ENCODE peak calls at places on chromosomes 2 and 18, in four cellular contexts. H is kidney epithelial cell, W is uterus, Z is psoas muscle. C is an unnamed sample.
A peak's percentile ranks its signal among the peaks of the same experiment; 100 is the strongest.

GRCh38 chr2:82797469-82797868 is 1661.6 kb downstream of the SUCLG1 start:
- DNase-seq in H (no peak), W (no peak), Z (no peak), C (no peak)

GRCh38 chr2:177547122-177547521 is 154.5 kb downstream of the AGPS start:
- DNase-seq in H (no peak), W (no peak), Z (no peak), C (no peak)

GRCh38 chr2:54549912-54550518 is 93.9 kb downstream of the SPTBN1 start:
- DNase-seq in H (no peak), W (no peak), Z (no peak), C (no peak)

GRCh38 chr2:199463000-199463692 is 5.4 kb upstream of the SATB2 start:
- DNase-seq in H (no peak), W (peak; percentile 63), Z (peak; percentile 78), C (peak; percentile 35)

GRCh38 chr2:120465989-120466703 is 120.2 kb downstream of the INHBB start:
- DNase-seq in H (no peak), W (no peak), Z (no peak), C (no peak)

GRCh38 chr18:6382968-6383367 is 31.7 kb downstream of the L3MBTL4 start:
- DNase-seq in H (no peak), W (no peak), Z (no peak), C (no peak)

GRCh38 chr2:1881998-1882397 is 137.7 kb upstream of the PXDN start:
- DNase-seq in H (no peak), W (no peak), Z (no peak), C (no peak)

GRCh38 chr2:74876081-74876886 is 42.4 kb downstream of the HK2 start:
- DNase-seq in H (no peak), W (peak; percentile 30), Z (no peak), C (peak; percentile 14)

GRCh38 chr18:58225101-58225500 is 181.1 kb downstream of the NEDD4L start:
- DNase-seq in H (no peak), W (no peak), Z (no peak), C (no peak)

GRCh38 chr18:26506012-26506411 is 42.3 kb downstream of the KCTD1 start:
- DNase-seq in H (no peak), W (no peak), Z (no peak), C (no peak)

GRCh38 chr18:2414235-2414634 is 157.1 kb downstream of the METTL4 start:
- DNase-seq in H (no peak), W (no peak), Z (no peak), C (no peak)

GRCh38 chr2:106863387-106863786 is 22.6 kb downstream of the ST6GAL2 start:
- DNase-seq in H (no peak), W (no peak), Z (no peak), C (no peak)

GRCh38 chr2:19569300-19569791 is 210.9 kb upstream of the OSR1 start:
- DNase-seq in H (no peak), W (no peak), Z (no peak), C (no peak)

GRCh38 chr2:224210495-224211472 is 171.7 kb upstream of the SERPINE2 start:
- DNase-seq in H (no peak), W (no peak), Z (no peak), C (no peak)

GRCh38 chr18:31190919-31191318 is 28.3 kb upstream of the DSC1 start:
- DNase-seq in H (no peak), W (no peak), Z (no peak), C (no peak)

GRCh38 chr18:44960580-44960979 is 279.9 kb downstream of the SETBP1 start:
- DNase-seq in H (no peak), W (no peak), Z (no peak), C (no peak)

GRCh38 chr2:221144909-221145308 is 427.2 kb downstream of the EPHA4 start:
- DNase-seq in H (no peak), W (no peak), Z (no peak), C (no peak)

GRCh38 chr2:205633994-205634393 is 48.3 kb upstream of the NRP2 start:
- DNase-seq in H (no peak), W (no peak), Z (no peak), C (no peak)

GRCh38 chr2:241479026-241479898 is 29.1 kb downstream of the STK25 start:
- DNase-seq in H (no peak), W (no peak), Z (no peak), C (no peak)

GRCh38 chr2:72271766-72272615 is 124.3 kb upstream of the CYP26B1 start:
- DNase-seq in H (no peak), W (peak; percentile 15), Z (no peak), C (no peak)

GRCh38 chr2:36800381-36800780 is 103.9 kb downstream of the VIT start:
- DNase-seq in H (no peak), W (no peak), Z (no peak), C (no peak)

GRCh38 chr2:190119257-190119656 is 56.7 kb upstream of the MSTN start:
- DNase-seq in H (no peak), W (peak; percentile 40), Z (no peak), C (no peak)

GRCh38 chr2:120231564-120231973 is 8.4 kb upstream of the TMEM185B start:
- DNase-seq in H (no peak), W (peak; percentile 12), Z (no peak), C (no peak)

GRCh38 chr2:108905176-108905575 is 83.8 kb downstream of the EDAR start:
- DNase-seq in H (no peak), W (no peak), Z (no peak), C (no peak)

GRCh38 chr18:44968336-44968735 is 287.6 kb downstream of the SETBP1 start:
- DNase-seq in H (no peak), W (no peak), Z (no peak), C (no peak)

GRCh38 chr2:70923378-70924015 is 12.2 kb upstream of the ATP6V1B1 start:
- DNase-seq in H (no peak), W (no peak), Z (no peak), C (no peak)

GRCh38 chr2:43402002-43402401 is 175.6 kb upstream of the ZFP36L2 start:
- DNase-seq in H (no peak), W (no peak), Z (no peak), C (no peak)

GRCh38 chr2:121519732-121520640 is 10.7 kb upstream of the RNU4ATAC start:
- DNase-seq in H (no peak), W (no peak), Z (no peak), C (no peak)

GRCh38 chr18:11861583-11862288 is 10.5 kb downstream of the CHMP1B start:
- DNase-seq in H (no peak), W (no peak), Z (no peak), C (no peak)

GRCh38 chr18:79889569-79889968 is 61.9 kb downstream of the SLC66A2 start:
- DNase-seq in H (no peak), W (no peak), Z (no peak), C (no peak)

GRCh38 chr2:69464575-69464974 is 27.3 kb upstream of the NFU1 start:
- DNase-seq in H (no peak), W (peak; percentile 44), Z (peak; percentile 47), C (no peak)